ENCODE peak calls at places on chromosomes 11 and 22, in nine cellular contexts. E, W, C, A, Z, M, S, T and D are unnamed samples.

GRCh38 chr11:68081691-68082090 is 39.5 kb downstream of the CHKA start:
- DNase-seq in E (no peak), W (no peak), C (no peak), A (no peak), Z (no peak), M (no peak), S (no peak), T (no peak), D (no peak)

GRCh38 chr11:125082611-125083311 is 19.7 kb downstream of the SLC37A2 start:
- DNase-seq in E (no peak), W (no peak), C (no peak), A (peak), Z (no peak), M (no peak), S (no peak), T (peak), D (no peak)

GRCh38 chr11:57210731-57211335 is 26.2 kb downstream of the APLNR start:
- DNase-seq in E (no peak), W (no peak), C (no peak), A (no peak), Z (no peak), M (no peak), S (no peak), T (no peak), D (no peak)

GRCh38 chr11:358129-358805 is 11.0 kb upstream of the B4GALNT4 start:
- DNase-seq in E (no peak), W (no peak), C (no peak), A (no peak), Z (no peak), M (no peak), S (no peak), T (peak), D (peak)

GRCh38 chr11:108733479-108734116 is 68.7 kb downstream of the DDX10 start:
- DNase-seq in E (no peak), W (no peak), C (peak), A (peak), Z (no peak), M (no peak), S (no peak), T (peak), D (no peak)

GRCh38 chr11:124783002-124783401 is 17.2 kb downstream of the MSANTD2 start:
- DNase-seq in E (no peak), W (no peak), C (no peak), A (no peak), Z (no peak), M (no peak), S (no peak), T (no peak), D (no peak)

GRCh38 chr11:37533830-37534229 is 935.8 kb upstream of the RAG2 start:
- DNase-seq in E (no peak), W (no peak), C (no peak), A (no peak), Z (no peak), M (no peak), S (no peak), T (no peak), D (no peak)

GRCh38 chr11:1234054-1234720 is 11.3 kb downstream of the MUC5B start:
- DNase-seq in E (peak), W (no peak), C (no peak), A (no peak), Z (no peak), M (no peak), S (no peak), T (no peak), D (peak)

GRCh38 chr22:32706149-32706548 is 95.4 kb upstream of the TIMP3 start:
- DNase-seq in E (no peak), W (no peak), C (no peak), A (no peak), Z (no peak), M (no peak), S (peak), T (no peak), D (no peak)

GRCh38 chr11:77072851-77073327 is 6.1 kb downstream of the CAPN5 start:
- DNase-seq in E (no peak), W (no peak), C (no peak), A (no peak), Z (no peak), M (no peak), S (no peak), T (no peak), D (no peak)

GRCh38 chr22:49968831-49969661 is 8.5 kb downstream of the PIM3 start:
- DNase-seq in E (peak), W (no peak), C (peak), A (no peak), Z (no peak), M (no peak), S (no peak), T (no peak), D (peak)

GRCh38 chr11:125262194-125262824 is 97.8 kb downstream of the PKNOX2 start:
- DNase-seq in E (no peak), W (no peak), C (no peak), A (no peak), Z (no peak), M (no peak), S (no peak), T (no peak), D (peak)

GRCh38 chr22:40746428-40747220 is 67.3 kb downstream of the MCHR1 start:
- DNase-seq in E (no peak), W (no peak), C (no peak), A (no peak), Z (no peak), M (no peak), S (no peak), T (no peak), D (no peak)

GRCh38 chr11:115873813-115874212 is 369.6 kb upstream of the CADM1 start:
- DNase-seq in E (no peak), W (no peak), C (no peak), A (no peak), Z (no peak), M (no peak), S (peak), T (no peak), D (no peak)

GRCh38 chr11:105975128-105975527 is 46.9 kb downstream of the MSANTD4 start:
- DNase-seq in E (no peak), W (no peak), C (no peak), A (peak), Z (no peak), M (no peak), S (no peak), T (no peak), D (no peak)

GRCh38 chr22:48942698-48943566 is 884.7 kb downstream of the BRD1 start:
- DNase-seq in E (no peak), W (no peak), C (peak), A (no peak), Z (no peak), M (no peak), S (no peak), T (peak), D (peak)

GRCh38 chr11:74682731-74683278 is 48.4 kb downstream of the CHRDL2 start:
- DNase-seq in E (no peak), W (no peak), C (no peak), A (no peak), Z (no peak), M (no peak), S (no peak), T (no peak), D (peak)

GRCh38 chr11:50247309-50247874 is 214.7 kb downstream of the OR4C45 start:
- DNase-seq in E (no peak), W (no peak), C (no peak), A (no peak), Z (no peak), M (no peak), S (no peak), T (no peak), D (no peak)

GRCh38 chr11:94424662-94425061 is 23.4 kb upstream of the GPR83 start:
- DNase-seq in E (no peak), W (no peak), C (no peak), A (peak), Z (no peak), M (no peak), S (no peak), T (no peak), D (no peak)

GRCh38 chr11:78825531-78825930 is 250.9 kb upstream of the NARS2 start:
- DNase-seq in E (no peak), W (no peak), C (no peak), A (no peak), Z (no peak), M (no peak), S (no peak), T (no peak), D (no peak)

GRCh38 chr22:43435851-43436535 is 24.2 kb downstream of the MPPED1 start:
- DNase-seq in E (no peak), W (no peak), C (no peak), A (no peak), Z (no peak), M (no peak), S (no peak), T (no peak), D (peak)

GRCh38 chr22:43774318-43774717 is 37.8 kb downstream of the EFCAB6 start:
- DNase-seq in E (no peak), W (no peak), C (no peak), A (no peak), Z (no peak), M (no peak), S (no peak), T (no peak), D (no peak)

GRCh38 chr11:69524991-69525411 is 43.5 kb downstream of the LINC01488 start:
- DNase-seq in E (peak), W (no peak), C (no peak), A (no peak), Z (no peak), M (no peak), S (no peak), T (no peak), D (no peak)

GRCh38 chr22:25228822-25229221 is 9.4 kb downstream of the CRYBB2 start:
- DNase-seq in E (no peak), W (no peak), C (no peak), A (no peak), Z (no peak), M (no peak), S (no peak), T (no peak), D (no peak)